ENCODE peak calls at places on chromosomes 3 and 15, in four cellular contexts. Q, S, H and M are unnamed samples.

GRCh38 chr15:33160054-33160453 is 34.5 kb downstream of the FMN1 start:
- DNase-seq in H (no peak), S (no peak), Q (no peak), M (no peak)

GRCh38 chr3:142886938-142887337 is 1.9 kb downstream of the PCOLCE2 start:
- DNase-seq in H (no peak), S (no peak), Q (no peak), M (no peak)

GRCh38 chr3:179829391-179829790 is 176.6 kb downstream of the USP13 start:
- DNase-seq in S (no peak), H (no peak), Q (no peak), M (no peak)

GRCh38 chr15:67571643-67572415 is 29.3 kb downstream of the MAP2K5 start:
- DNase-seq in Q (no peak), S (no peak), H (no peak), M (no peak)

GRCh38 chr15:37056168-37056893 is 44.0 kb downstream of the MEIS2 start:
- DNase-seq in H (no peak), Q (no peak), S (peak; percentile 63), M (no peak)

GRCh38 chr3:62316525-62316924 is 56.8 kb downstream of the FEZF2 start:
- DNase-seq in Q (no peak), S (no peak), H (no peak), M (no peak)

GRCh38 chr3:100030346-100030745 is 84.0 kb downstream of the FILIP1L start:
- DNase-seq in S (no peak), H (no peak), Q (no peak), M (no peak)

GRCh38 chr3:43132883-43133743 is 27.2 kb upstream of the POMGNT2 start:
- DNase-seq in S (no peak), H (no peak), Q (no peak), M (no peak)

GRCh38 chr3:23079976-23080375 is 123.2 kb upstream of the UBE2E2 start:
- DNase-seq in Q (no peak), S (peak; percentile 1), H (no peak), M (no peak)

GRCh38 chr3:77320514-77320913 is 280.6 kb downstream of the ROBO2 start:
- DNase-seq in S (peak; percentile 45), Q (no peak), H (no peak), M (no peak)

GRCh38 chr3:153145454-153145853 is 16.6 kb upstream of the RAP2B start:
- DNase-seq in Q (no peak), H (no peak), S (no peak), M (no peak)

GRCh38 chr3:155504682-155505081 is 211.2 kb upstream of the STRIT1 start:
- DNase-seq in H (no peak), S (peak; percentile 10), Q (no peak), M (no peak)

GRCh38 chr3:50297896-50298725 is 1.1 kb downstream of the HYAL3 start:
- DNase-seq in Q (no peak), H (no peak), S (no peak), M (no peak)

GRCh38 chr3:123066896-123067688 is at the start of gene PDIA5:
- DNase-seq in H (peak; percentile 83), Q (peak; percentile 87), S (peak; percentile 96), M (peak; percentile 96)

GRCh38 chr3:47295976-47296375 is 13.2 kb downstream of the KLHL18 start:
- DNase-seq in S (no peak), Q (no peak), H (no peak), M (no peak)

GRCh38 chr3:163391407-163392181 is 1686.7 kb downstream of the SI start:
- DNase-seq in Q (no peak), S (no peak), H (no peak), M (no peak)

GRCh38 chr3:87997298-87997697 is 61.5 kb downstream of the CGGBP1 start:
- DNase-seq in H (no peak), S (no peak), Q (peak; percentile 74), M (no peak)

GRCh38 chr3:37521403-37521802 is 340.3 kb upstream of the CTDSPL start:
- DNase-seq in H (no peak), S (no peak), Q (no peak), M (no peak)

GRCh38 chr3:138938056-138938876 is 8.7 kb downstream of the FOXL2 start:
- DNase-seq in H (no peak), Q (no peak), S (no peak), M (peak; percentile 41)

GRCh38 chr15:100301905-100302431 is 39.8 kb downstream of the ADAMTS17 start:
- DNase-seq in Q (no peak), H (no peak), S (no peak), M (no peak)

GRCh38 chr3:12553921-12554391 is 2.9 kb upstream of the MKRN2 start:
- DNase-seq in Q (peak; percentile 38), S (no peak), H (no peak), M (no peak)

GRCh38 chr3:52787672-52788625 is 6.6 kb upstream of the ITIH3 start:
- DNase-seq in H (no peak), S (no peak), Q (no peak), M (no peak)

GRCh38 chr15:50209804-50210203 is 27.8 kb downstream of the SLC27A2 start:
- DNase-seq in Q (no peak), H (no peak), S (no peak), M (no peak)

GRCh38 chr3:158103131-158103955 is 2.9 kb downstream of the SHOX2 start:
- DNase-seq in H (no peak), Q (no peak), S (no peak), M (no peak)

GRCh38 chr15:38367476-38367875 is 86.5 kb upstream of the FAM98B start:
- DNase-seq in S (no peak), Q (no peak), H (no peak), M (no peak)

GRCh38 chr15:58639992-58640391 is 109.5 kb downstream of the ADAM10 start:
- DNase-seq in Q (no peak), H (no peak), S (no peak), M (no peak)

GRCh38 chr15:91039996-91040395 is 17.6 kb upstream of the VPS33B start:
- DNase-seq in S (no peak), H (no peak), Q (no peak), M (no peak)

GRCh38 chr15:70336425-70337009 is 238.8 kb upstream of the TLE3 start:
- DNase-seq in S (no peak), Q (no peak), H (no peak), M (no peak)

GRCh38 chr15:74312445-74313007 is 54.9 kb downstream of the CYP11A1 start:
- DNase-seq in S (peak; percentile 83), Q (no peak), H (no peak), M (peak; percentile 82)

GRCh38 chr3:160221019-160221418 is 4.2 kb upstream of the C3orf80 start:
- DNase-seq in S (no peak), Q (no peak), H (no peak), M (no peak)